ENCODE peak calls at places on chromosomes 12 and 14, in four cellular contexts. U is left colon, H is Kasumi-1, A is lower lobe of right lung. V is an unnamed sample.

GRCh38 chr14:105203057-105203494 is 22.0 kb upstream of the NUDT14 start:
- DNase-seq in U (peak), A (peak), H (peak), V (peak)

GRCh38 chr12:120077260-120077659 is 39.3 kb downstream of the RAB35 start:
- DNase-seq in H (no peak), U (no peak), A (no peak), V (no peak)

GRCh38 chr12:118035194-118036041 is 18.9 kb downstream of the RFC5 start:
- DNase-seq in H (no peak), A (no peak), U (peak), V (no peak)

GRCh38 chr14:104843442-104844305 is 21.4 kb upstream of the CEP170B start:
- DNase-seq in A (no peak), H (no peak), U (no peak), V (no peak)

GRCh38 chr12:94109154-94109553 is 39.2 kb upstream of the PLXNC1 start:
- DNase-seq in H (no peak), A (no peak), U (no peak), V (no peak)

GRCh38 chr12:123488539-123489230 is 30.7 kb downstream of the SNRNP35 start:
- DNase-seq in H (no peak), A (no peak), U (no peak), V (no peak)

GRCh38 chr14:86714153-86714552 is 1184.2 kb downstream of the FLRT2 start:
- DNase-seq in H (no peak), A (no peak), U (no peak), V (no peak)

GRCh38 chr12:129571901-129572494 is 331.8 kb downstream of the TMEM132D start:
- DNase-seq in H (no peak), A (no peak), U (no peak), V (no peak)

GRCh38 chr12:118853634-118854033 is 127.7 kb upstream of the SRRM4 start:
- DNase-seq in H (no peak), U (peak), A (no peak), V (no peak)

GRCh38 chr14:95300002-95300696 is 19.6 kb downstream of the CLMN start:
- DNase-seq in H (no peak), A (no peak), U (no peak), V (no peak)

GRCh38 chr12:570949-571794 is 92.1 kb downstream of the NINJ2 start:
- DNase-seq in H (no peak), A (peak), U (peak), V (peak)

GRCh38 chr14:76919811-76920571 is 93.8 kb downstream of the LRRC74A start:
- DNase-seq in U (peak), H (peak), A (no peak), V (no peak)

GRCh38 chr12:130566446-130567155 is 149.5 kb downstream of the RIMBP2 start:
- DNase-seq in U (no peak), A (no peak), H (no peak), V (no peak)

GRCh38 chr14:99938376-99938775 is 126.8 kb upstream of the EVL start:
- DNase-seq in H (no peak), A (no peak), U (no peak), V (no peak)

GRCh38 chr14:103716091-103716801 is 636 bp downstream of the ZFYVE21 start:
- DNase-seq in H (no peak), A (peak), U (peak), V (no peak)

GRCh38 chr12:113462117-113462774 is 9.4 kb downstream of the LHX5 start:
- DNase-seq in A (peak), U (peak), H (peak), V (peak)

GRCh38 chr12:116620085-116620734 is 61.0 kb downstream of the MAP1LC3B2 start:
- DNase-seq in H (no peak), U (no peak), A (no peak), V (no peak)

GRCh38 chr12:17976202-17976601 is 113.8 kb downstream of the RERGL start:
- DNase-seq in A (no peak), H (no peak), U (no peak), V (peak)

GRCh38 chr12:52865090-52865944 is 16.5 kb upstream of the KRT78 start:
- DNase-seq in U (peak), A (peak), H (peak), V (peak)

GRCh38 chr12:56366948-56367347 is 4.3 kb upstream of the APOF start:
- DNase-seq in A (no peak), H (no peak), U (no peak), V (no peak)

GRCh38 chr14:24978862-24979724 is 70.9 kb downstream of the STXBP6 start:
- DNase-seq in A (no peak), H (no peak), U (no peak), V (no peak)

GRCh38 chr12:68803948-68804653 is 3.9 kb upstream of the MDM2 start:
- DNase-seq in H (no peak), U (no peak), A (no peak), V (no peak)

GRCh38 chr12:53185582-53186153 is 4.9 kb upstream of the CSAD start:
- DNase-seq in H (no peak), U (no peak), A (no peak), V (no peak)

GRCh38 chr14:94062344-94062904 is 18.6 kb downstream of the DDX24 start:
- DNase-seq in A (no peak), U (no peak), H (no peak), V (no peak)